ENCODE peak calls at places on chromosomes 3 and 15, in ten cellular contexts. B, T, I, J, N, E, V, K, L and S are unnamed samples.

GRCh38 chr3:127206611-127207516 is 13.9 kb downstream of the PRR23E start:
- DNase-seq in B (no peak), T (no peak), I (no peak), J (peak), N (no peak), E (no peak), V (no peak), K (no peak), L (no peak), S (no peak)

GRCh38 chr3:19947549-19948071 is 713 bp downstream of the RAB5A start:
- DNase-seq in B (peak), T (peak), I (peak), J (peak), N (peak), E (peak), V (peak), K (peak), L (no peak), S (peak)

GRCh38 chr3:107106316-107106715 is 270.9 kb upstream of the CCDC54 start:
- DNase-seq in B (peak), T (no peak), I (no peak), J (no peak), N (no peak), E (peak), V (peak), K (no peak), L (no peak), S (no peak)

GRCh38 chr15:83324799-83325198 is 40.3 kb upstream of the BNC1 start:
- DNase-seq in B (no peak), T (no peak), I (no peak), J (no peak), N (no peak), E (no peak), V (no peak), K (no peak), L (no peak), S (no peak)

GRCh38 chr15:84715442-84716035 is 400 bp downstream of the SEC11A start:
- DNase-seq in B (peak), T (no peak), I (no peak), J (peak), N (peak), E (peak), V (peak), K (peak), L (no peak), S (peak)

GRCh38 chr15:70206668-70207067 is 109.0 kb upstream of the TLE3 start:
- DNase-seq in B (no peak), T (no peak), I (no peak), J (no peak), N (no peak), E (no peak), V (no peak), K (no peak), L (no peak), S (no peak)

GRCh38 chr3:182618085-182618732 is 175.1 kb upstream of the ATP11B start:
- DNase-seq in B (no peak), T (no peak), I (peak), J (no peak), N (no peak), E (no peak), V (peak), K (peak), L (no peak), S (no peak)

GRCh38 chr3:19348929-19349564 is 200.7 kb downstream of the KCNH8 start:
- DNase-seq in B (peak), T (no peak), I (peak), J (peak), N (no peak), E (peak), V (peak), K (peak), L (no peak), S (peak)

GRCh38 chr3:134803652-134804051 is 8.6 kb downstream of the EPHB1 start:
- DNase-seq in B (no peak), T (peak), I (no peak), J (peak), N (no peak), E (no peak), V (no peak), K (no peak), L (no peak), S (no peak)

GRCh38 chr3:85516146-85516545 is 557.4 kb downstream of the CADM2 start:
- DNase-seq in B (no peak), T (no peak), I (no peak), J (no peak), N (no peak), E (no peak), V (no peak), K (no peak), L (no peak), S (no peak)

GRCh38 chr3:160643994-160644393 is 33.0 kb upstream of the ARL14 start:
- DNase-seq in B (peak), T (no peak), I (no peak), J (no peak), N (no peak), E (no peak), V (peak), K (no peak), L (no peak), S (no peak)

GRCh38 chr15:99371180-99372103 is 120.2 kb downstream of the LRRC28 start:
- DNase-seq in B (peak), T (no peak), I (no peak), J (no peak), N (no peak), E (no peak), V (no peak), K (peak), L (no peak), S (peak)

GRCh38 chr3:168888781-168889180 is 774.7 kb downstream of the MECOM start:
- DNase-seq in B (peak), T (no peak), I (no peak), J (no peak), N (no peak), E (no peak), V (no peak), K (no peak), L (no peak), S (no peak)

GRCh38 chr3:56928379-56929068 is 126.8 kb upstream of the ARHGEF3 start:
- DNase-seq in B (no peak), T (peak), I (peak), J (no peak), N (peak), E (no peak), V (peak), K (no peak), L (no peak), S (no peak)

GRCh38 chr3:117666827-117667226 is 957.2 kb downstream of the TUSC7 start:
- DNase-seq in B (peak), T (no peak), I (no peak), J (no peak), N (no peak), E (no peak), V (no peak), K (no peak), L (no peak), S (no peak)

GRCh38 chr3:114005406-114005987 is 50.8 kb downstream of the CCDC191 start:
- DNase-seq in B (no peak), T (no peak), I (no peak), J (no peak), N (no peak), E (no peak), V (no peak), K (no peak), L (no peak), S (peak)

GRCh38 chr3:46496745-46497555 is 826 bp upstream of the RTP3 start:
- DNase-seq in B (peak), T (peak), I (no peak), J (peak), N (no peak), E (no peak), V (no peak), K (peak), L (no peak), S (peak)
- TF ChIP-seq CTCF in B (peak), T (peak), I (peak), J (no peak), N (peak), E (no peak), V (peak), K (peak), L (no peak), S (peak)

GRCh38 chr3:99620077-99620476 is 18.3 kb upstream of the COL8A1 start:
- DNase-seq in B (no peak), T (no peak), I (no peak), J (no peak), N (no peak), E (no peak), V (no peak), K (no peak), L (no peak), S (no peak)
- TF ChIP-seq CTCF in B (no peak), T (no peak), I (no peak), J (no peak), N (no peak), E (no peak), V (peak), K (no peak), L (no peak), S (no peak)

GRCh38 chr15:27495963-27496459 is 525.0 kb downstream of the GABRG3 start:
- DNase-seq in B (no peak), T (no peak), I (no peak), J (no peak), N (no peak), E (no peak), V (no peak), K (no peak), L (no peak), S (no peak)
- TF ChIP-seq CTCF in B (no peak), T (no peak), I (no peak), J (no peak), N (no peak), E (no peak), V (no peak), K (no peak), L (no peak), S (no peak)

GRCh38 chr15:68191555-68191954 is 13.6 kb downstream of the CALML4 start:
- DNase-seq in B (no peak), T (no peak), I (no peak), J (no peak), N (no peak), E (no peak), V (no peak), K (no peak), L (no peak), S (no peak)

GRCh38 chr15:68187559-68187958 is 17.6 kb downstream of the CALML4 start:
- DNase-seq in B (peak), T (no peak), I (no peak), J (peak), N (peak), E (peak), V (peak), K (peak), L (no peak), S (no peak)

GRCh38 chr15:68192117-68192516 is 13.0 kb downstream of the CALML4 start:
- DNase-seq in B (no peak), T (no peak), I (peak), J (no peak), N (no peak), E (no peak), V (no peak), K (no peak), L (no peak), S (no peak)

GRCh38 chr15:68188647-68189046 is 16.5 kb downstream of the CALML4 start:
- DNase-seq in B (no peak), T (no peak), I (no peak), J (no peak), N (no peak), E (no peak), V (no peak), K (peak), L (no peak), S (peak)

GRCh38 chr15:68190048-68190447 is 15.1 kb downstream of the CALML4 start:
- DNase-seq in B (no peak), T (no peak), I (no peak), J (no peak), N (no peak), E (no peak), V (no peak), K (peak), L (no peak), S (no peak)
- TF ChIP-seq CTCF in B (no peak), T (no peak), I (no peak), J (no peak), N (no peak), E (no peak), V (no peak), K (no peak), L (no peak), S (no peak)